ENCODE peak calls at places on chromosomes 4 and X, in five cellular contexts. Z is HepG2, V is K562, L is upper lobe of left lung, K is GM12878. T is an unnamed sample. For H3K4me1, the result is how much of the 10 kb centered on the place peaks cover.

GRCh38 chr4:143617994-143618679 is 82.3 kb downstream of the FREM3 start:
- ATAC-seq in K (no peak), Z (no peak), V (no peak), L (no peak), T (no peak)

GRCh38 chr4:121720109-121720508 is 23.3 kb upstream of the ANXA5 start:
- ATAC-seq in L (no peak), Z (peak), K (no peak), V (no peak), T (no peak)

GRCh38 chr4:26083987-26084386 is 170.0 kb downstream of the SMIM20 start:
- ATAC-seq in V (no peak), Z (no peak), K (peak), L (no peak), T (peak)

GRCh38 chr4:94635172-94635571 is 122.6 kb upstream of the BMPR1B start:
- ATAC-seq in K (no peak), L (no peak), V (no peak), Z (no peak), T (no peak)

GRCh38 chrX:20265221-20265725 is 1.4 kb downstream of the RPS6KA3 start:
- ATAC-seq in V (peak), Z (peak), L (peak), K (peak), T (peak)

GRCh38 chr4:82989567-82990429 is 20.8 kb downstream of the LIN54 start:
- ATAC-seq in K (peak), V (peak), L (no peak), Z (peak), T (no peak)

GRCh38 chr4:123824524-123824923 is 427.9 kb downstream of the SPRY1 start:
- ATAC-seq in V (no peak), Z (no peak), K (no peak), L (no peak), T (no peak)

GRCh38 chr4:24557036-24558022 is 27.0 kb downstream of the DHX15 start:
- ATAC-seq in L (no peak), V (no peak), Z (no peak), K (peak), T (no peak)

GRCh38 chr4:40228497-40229365 is 31.9 kb downstream of the RHOH start:
- ATAC-seq in L (no peak), K (peak), Z (peak), V (peak), T (no peak)

GRCh38 chr4:32022071-32022470 is 1301.9 kb downstream of the PCDH7 start:
- ATAC-seq in L (no peak), V (peak), Z (no peak), K (no peak), T (no peak)

GRCh38 chr4:87824352-87824751 is 8.4 kb upstream of the MEPE start:
- ATAC-seq in Z (no peak), K (no peak), L (no peak), V (no peak), T (no peak)

GRCh38 chr4:3864736-3865721 is 98.8 kb downstream of the ADRA2C start:
- ATAC-seq in K (no peak), V (no peak), Z (no peak), L (no peak), T (no peak)

DNA sequence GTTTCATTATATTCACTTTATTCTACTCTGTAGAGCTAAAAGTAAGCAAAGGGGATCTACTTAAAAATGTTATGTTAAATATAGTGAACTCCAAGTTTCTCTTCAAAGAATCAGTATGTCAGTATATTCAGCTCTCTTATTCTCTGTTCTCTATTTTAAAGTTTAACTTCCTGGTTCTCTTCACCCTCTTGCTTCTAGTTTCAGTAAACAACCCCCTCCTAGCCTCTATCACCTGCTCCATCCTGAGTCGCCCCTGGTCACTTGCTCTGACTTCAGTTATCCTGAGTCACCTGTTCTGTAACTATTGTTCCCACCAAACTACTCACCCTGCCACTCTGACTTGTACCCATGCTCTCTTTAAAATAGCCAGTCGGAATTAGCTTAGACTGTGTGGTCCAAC is 180.9 kb upstream of the AADAT start:
- ATAC-seq in Z (no peak), K (peak), L (no peak), V (no peak), T (no peak)
- TF ChIP-seq POLR2AphosphoS5 in Z (no peak), K (no peak), L (no peak), V (no peak), T (no peak)

GRCh38 chr4:2255501-2256155 is 6.3 kb downstream of the MXD4 start:
- ATAC-seq in K (no peak), V (no peak), L (no peak), Z (no peak), T (peak)
- H3K4me1 ChIP-seq in K (under half), V (under half), L (half or more), Z (under half), T (under half)

DNA sequence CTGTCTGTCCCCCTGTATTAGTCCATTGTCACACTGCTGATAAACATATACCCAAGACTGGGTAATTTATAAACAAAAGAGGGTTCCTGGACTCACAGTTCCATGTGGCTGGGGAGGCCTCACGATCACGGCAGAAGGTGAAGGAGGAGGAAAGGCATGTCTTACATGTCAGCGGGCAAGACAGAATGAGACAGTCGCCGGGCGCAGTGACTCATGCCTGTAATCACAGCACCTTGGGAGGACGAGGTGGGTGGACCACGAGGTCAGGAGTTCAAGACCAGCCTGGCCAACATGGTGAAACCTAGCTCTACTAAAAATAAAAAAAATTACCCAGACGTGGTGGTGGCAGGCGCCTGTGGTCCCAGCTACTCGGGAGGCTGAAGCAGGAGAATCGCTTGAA is 24.7 kb downstream of the IL3RA start:
- ATAC-seq in Z (no peak), V (no peak), K (no peak), L (no peak), T (no peak)
- TF ChIP-seq EP300 in Z (no peak), V (no peak), K (no peak), L (no peak), T (no peak)

GRCh38 chrX:101925733-101926132 is 6.1 kb downstream of the ZMAT1 start:
- ATAC-seq in V (no peak), L (no peak), K (no peak), Z (no peak), T (no peak)

GRCh38 chrX:101931104-101931493 is 728 bp downstream of the ZMAT1 start:
- ATAC-seq in V (no peak), L (no peak), Z (no peak), K (no peak), T (no peak)

GRCh38 chrX:101932249-101932570 is 383 bp upstream of the ZMAT1 start:
- ATAC-seq in L (no peak), K (no peak), V (no peak), Z (no peak), T (no peak)

DNA sequence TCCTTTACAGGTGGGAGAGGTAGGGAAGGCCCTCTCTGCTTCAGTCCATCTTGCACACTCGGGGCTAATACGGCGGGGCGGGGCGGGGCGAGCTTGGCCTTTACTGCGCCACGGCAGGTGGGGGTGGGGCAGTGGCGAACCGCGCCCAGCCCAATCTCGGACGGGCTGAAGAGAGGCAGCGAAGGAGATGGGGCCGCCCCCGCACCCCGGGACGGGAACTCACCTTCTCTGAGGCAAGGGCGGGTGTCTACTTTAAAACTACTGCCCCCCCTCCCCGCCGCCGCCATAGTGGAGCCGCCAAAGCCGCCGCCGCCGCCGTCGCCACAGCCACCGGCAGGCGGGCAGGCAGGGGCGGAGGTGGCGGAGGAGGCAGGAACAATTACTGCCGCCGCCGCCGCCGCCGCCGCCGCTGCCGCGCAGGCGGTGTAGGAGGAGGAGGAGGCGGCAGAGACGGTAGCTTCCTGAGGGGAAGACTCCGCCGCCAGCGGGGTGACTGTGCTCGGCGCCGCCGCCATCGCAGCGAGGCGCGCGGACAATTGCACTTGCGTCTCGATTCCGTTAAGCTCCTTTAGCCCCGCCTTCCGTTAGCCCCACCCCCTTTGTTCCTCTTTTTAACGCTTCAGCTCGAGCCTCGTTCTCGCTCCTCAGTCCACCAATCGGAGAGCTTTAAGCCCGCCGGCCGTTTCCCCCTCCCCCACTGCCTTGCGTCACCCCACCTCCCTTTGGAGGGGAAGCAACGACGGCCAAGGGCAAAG is at the start of gene ZMAT1:
- ATAC-seq in K (peak), Z (peak), V (peak), L (peak), T (peak)
- TF ChIP-seq POLR2AphosphoS5 in K (peak), Z (no peak), V (no peak), L (peak), T (peak)

GRCh38 chr4:168876106-168876505 is 133.9 kb downstream of the CBR4 start:
- ATAC-seq in Z (no peak), V (no peak), L (no peak), K (no peak), T (no peak)
- H3K4me1 ChIP-seq in Z (under half), V (under half), L (under half), K (under half), T (under half)

GRCh38 chr4:102139932-102140331 is 205.3 kb downstream of the SLC39A8 start:
- ATAC-seq in L (no peak), Z (no peak), K (no peak), V (no peak), T (no peak)
- TF ChIP-seq EP300 in L (no peak), Z (no peak), K (no peak), V (no peak), T (no peak)

GRCh38 chr4:77821775-77822174 is 2.6 kb upstream of the CNOT6L start:
- ATAC-seq in L (no peak), Z (no peak), K (no peak), V (no peak), T (no peak)

GRCh38 chr4:77819409-77819835 is 254 bp upstream of the CNOT6L start:
- ATAC-seq in L (peak), K (peak), Z (peak), V (peak), T (peak)

GRCh38 chr4:77820836-77821561 is 1.8 kb upstream of the CNOT6L start:
- ATAC-seq in Z (no peak), K (no peak), V (no peak), L (no peak), T (no peak)

GRCh38 chr4:77818667-77819408 is at the start of gene CNOT6L:
- ATAC-seq in V (peak), L (peak), K (peak), Z (peak), T (peak)

GRCh38 chr4:77819836-77820679 is 890 bp upstream of the CNOT6L start:
- ATAC-seq in L (peak), K (peak), V (peak), Z (peak), T (peak)
- TF ChIP-seq POLR2AphosphoS5 in L (peak), K (peak), V (peak), Z (peak), T (peak)